ENCODE peak calls at places on chromosomes 6 and 20, in four cellular contexts. Z is stomach, W is body of pancreas, U is IMR-90. Q is an unnamed sample.

GRCh38 chr20:49593441-49594142 is 25.7 kb upstream of the PTGIS start:
- DNase-seq in Z (no peak), W (no peak), U (no peak), Q (no peak)

GRCh38 chr6:3380344-3381232 is 76.3 kb downstream of the SLC22A23 start:
- DNase-seq in Z (peak; percentile 88), W (peak; percentile 78), U (no peak), Q (no peak)

GRCh38 chr6:137964876-137965275 is 97.8 kb downstream of the TNFAIP3 start:
- DNase-seq in Z (no peak), W (no peak), U (no peak), Q (no peak)

GRCh38 chr6:101912266-101912665 is 518.8 kb downstream of the GRIK2 start:
- DNase-seq in Z (no peak), W (no peak), U (no peak), Q (no peak)

GRCh38 chr6:31541059-31541657 is 645 bp downstream of the DDX39B start:
- DNase-seq in Z (no peak), W (peak; percentile 58), U (peak; percentile 50), Q (no peak)

GRCh38 chr20:19453781-19454310 is 241.4 kb downstream of the SLC24A3 start:
- DNase-seq in Z (no peak), W (no peak), U (no peak), Q (no peak)

GRCh38 chr6:118644007-118644406 is 7.4 kb downstream of the CEP85L start:
- DNase-seq in Z (no peak), W (no peak), U (peak; percentile 53), Q (no peak)

GRCh38 chr6:74780831-74781230 is 425.0 kb downstream of the COL12A1 start:
- DNase-seq in Z (no peak), W (no peak), U (peak; percentile 63), Q (no peak)

GRCh38 chr6:89412071-89413005 is at the start of gene RRAGD:
- DNase-seq in Z (peak; percentile 66), W (peak; percentile 76), U (no peak), Q (peak; percentile 56)

GRCh38 chr20:38472513-38473352 is at the start of gene RALGAPB:
- DNase-seq in Z (peak; percentile 100), W (peak; percentile 99), U (peak; percentile 96), Q (peak; percentile 99)

GRCh38 chr6:40395066-40395697 is 192.0 kb downstream of the LRFN2 start:
- DNase-seq in Z (peak; percentile 36), W (peak; percentile 53), U (no peak), Q (no peak)

GRCh38 chr20:56634735-56635422 is 5.8 kb downstream of the TFAP2C start:
- DNase-seq in Z (no peak), W (no peak), U (no peak), Q (no peak)

GRCh38 chr6:151379933-151380847 is 11.2 kb downstream of the ZBTB2 start:
- DNase-seq in Z (no peak), W (no peak), U (no peak), Q (no peak)

GRCh38 chr6:122202576-122203137 is 196.8 kb upstream of the HSF2 start:
- DNase-seq in Z (no peak), W (no peak), U (no peak), Q (no peak)

GRCh38 chr6:149484733-149485700 is at the start of gene ZC3H12D:
- DNase-seq in Z (peak; percentile 59), W (peak; percentile 46), U (peak; percentile 33), Q (peak; percentile 45)

GRCh38 chr6:151180321-151180720 is 59.4 kb upstream of the AKAP12 start:
- DNase-seq in Z (no peak), W (no peak), U (no peak), Q (no peak)

GRCh38 chr6:128725271-128726233 is 157.4 kb upstream of the LAMA2 start:
- DNase-seq in Z (no peak), W (peak; percentile 17), U (peak; percentile 38), Q (no peak)

GRCh38 chr6:44681782-44682181 is 294.3 kb downstream of the CDC5L start:
- DNase-seq in Z (no peak), W (no peak), U (no peak), Q (no peak)

GRCh38 chr20:4297141-4297826 is 281.9 kb upstream of the RNF24 start:
- DNase-seq in Z (no peak), W (peak; percentile 6), U (peak; percentile 2), Q (no peak)

GRCh38 chr6:34663887-34664269 is 32.7 kb downstream of the ILRUN start:
- DNase-seq in Z (no peak), W (no peak), U (peak; percentile 43), Q (no peak)

GRCh38 chr20:19376451-19376971 is 164.1 kb downstream of the SLC24A3 start:
- DNase-seq in Z (no peak), W (peak; percentile 20), U (no peak), Q (no peak)

GRCh38 chr20:23613676-23614075 is 8.0 kb upstream of the CST9 start:
- DNase-seq in Z (no peak), W (no peak), U (no peak), Q (peak; percentile 41)

GRCh38 chr6:137690029-137690428 is 177.0 kb upstream of the TNFAIP3 start:
- DNase-seq in Z (no peak), W (no peak), U (no peak), Q (no peak)

GRCh38 chr6:43785220-43785752 is 15.3 kb downstream of the VEGFA start:
- DNase-seq in Z (no peak), W (no peak), U (no peak), Q (no peak)

GRCh38 chr20:34271961-34272360 is 30.7 kb downstream of the ASIP start:
- DNase-seq in Z (no peak), W (no peak), U (peak; percentile 52), Q (no peak)

GRCh38 chr6:168962886-168963285 is 290.8 kb downstream of the THBS2 start:
- DNase-seq in Z (no peak), W (no peak), U (no peak), Q (no peak)

DNA sequence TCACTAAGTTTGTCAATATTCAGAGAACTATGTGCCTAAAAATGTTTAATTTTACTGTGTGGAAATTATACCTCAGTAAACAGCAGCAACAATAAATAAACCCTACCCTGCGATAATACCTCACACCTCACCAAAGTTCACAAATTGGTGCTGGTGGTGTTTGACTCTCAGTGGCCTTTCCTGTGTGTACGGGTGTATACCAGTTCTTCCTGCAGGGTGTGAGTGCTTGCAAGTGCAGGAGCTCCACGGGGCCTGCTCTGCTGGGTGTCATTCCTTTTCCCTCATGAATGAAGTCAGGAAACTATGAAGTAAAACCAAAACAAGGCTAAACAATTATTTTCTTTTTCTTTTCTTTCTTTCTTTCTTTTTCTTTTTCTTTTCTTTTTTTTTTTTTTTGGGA is 4.1 kb upstream of the ENPP5 start:
- DNase-seq in Z (no peak), W (no peak), U (no peak), Q (no peak)
- TF ChIP-seq POLR2A in Z (no peak), W (no peak), U (no peak), Q (no peak)

GRCh38 chr6:108969776-108970175 is 121.6 kb downstream of the ARMC2 start:
- DNase-seq in Z (no peak), W (no peak), U (no peak), Q (no peak)

GRCh38 chr6:108966855-108967755 is 118.9 kb downstream of the ARMC2 start:
- DNase-seq in Z (peak; percentile 41), W (peak; percentile 56), U (peak; percentile 60), Q (no peak)

GRCh38 chr6:108968746-108969316 is 120.6 kb downstream of the ARMC2 start:
- DNase-seq in Z (no peak), W (no peak), U (no peak), Q (no peak)

GRCh38 chr6:108968325-108968724 is 120.1 kb downstream of the ARMC2 start:
- DNase-seq in Z (no peak), W (no peak), U (no peak), Q (no peak)

DNA sequence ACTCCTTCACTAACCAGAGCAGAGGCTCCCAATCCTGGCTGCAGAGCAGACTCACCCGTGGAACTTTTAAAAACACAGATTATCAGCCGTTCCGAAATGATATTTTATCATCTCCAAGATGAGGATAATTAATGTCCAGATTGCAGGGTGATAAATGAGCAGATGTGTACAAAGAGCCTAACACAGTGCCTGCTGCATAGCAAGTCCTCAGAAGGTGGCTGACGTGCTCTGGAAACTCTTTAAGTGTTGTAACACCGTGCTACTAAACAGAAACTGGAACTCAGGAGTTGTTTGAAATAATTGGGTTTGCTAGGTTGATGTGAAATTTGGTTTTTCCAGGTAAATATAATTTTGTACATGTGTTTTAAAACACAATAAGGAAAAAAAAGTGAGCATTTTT is 118.0 kb downstream of the ARMC2 start:
- DNase-seq in Z (no peak), W (no peak), U (no peak), Q (no peak)
- H3K27ac ChIP-seq in Z (no peak overlapping the region), W (no peak overlapping the region), U (no peak overlapping the region), Q (no peak overlapping the region)

DNA sequence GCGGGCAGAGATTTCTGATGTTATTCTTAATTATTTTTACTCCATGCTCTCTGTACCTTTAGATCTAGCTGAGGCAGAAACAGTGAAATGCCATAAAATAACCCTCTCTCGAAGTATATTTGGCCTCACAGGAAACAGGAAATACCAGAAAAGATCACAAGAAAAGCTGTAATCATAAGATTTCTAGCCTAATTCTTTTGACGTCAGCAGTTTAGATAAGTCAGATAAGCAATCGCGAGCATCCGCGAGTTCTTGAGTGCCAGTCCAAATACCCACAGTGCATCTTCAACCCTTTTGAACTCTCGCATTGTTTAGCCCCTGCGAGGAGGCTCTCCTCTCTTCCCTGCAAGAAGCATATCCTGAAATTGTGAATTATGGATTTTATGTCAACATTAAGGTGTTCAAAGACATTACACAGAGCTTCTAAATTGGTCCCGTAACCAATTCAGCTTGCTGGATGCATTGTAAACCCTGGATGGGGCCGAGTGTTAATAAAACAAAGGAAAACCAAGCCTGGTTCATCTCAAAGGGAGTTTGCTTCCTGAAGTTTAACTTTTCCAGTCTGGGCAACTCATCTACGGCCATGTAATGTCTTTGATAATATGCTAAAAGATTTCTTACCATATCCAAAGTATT is 198.9 kb downstream of the MTFR2 start:
- DNase-seq in Z (no peak), W (no peak), U (peak; percentile 92), Q (no peak)
- TF ChIP-seq POLR2A in Z (no peak), W (no peak), U (no peak), Q (no peak)

GRCh38 chr6:113634352-113635163 is 222.6 kb upstream of the MARCKS start:
- DNase-seq in Z (no peak), W (no peak), U (peak; percentile 87), Q (no peak)
- H3K27ac ChIP-seq in Z (no peak overlapping the region), W (no peak overlapping the region), U (no peak overlapping the region), Q (no peak overlapping the region)

Q was measured in tibial nerve.